ENCODE peak calls at places on chromosomes 16 and 17, in five cellular contexts. T, P, L, M and W are unnamed samples. For H3K4me1, the result is how much of the 10 kb centered on the place peaks cover.

GRCh38 chr16:64412578-64413280 is 709.1 kb downstream of the CDH11 start:
- DNase-seq in M (no peak), P (no peak), L (no peak), T (peak), W (no peak)

GRCh38 chr17:21228845-21229244 is 14.9 kb upstream of the TMEM11 start:
- DNase-seq in L (no peak), T (no peak), P (no peak), M (no peak), W (no peak)

GRCh38 chr16:31480851-31481250 is 2.1 kb upstream of the SLC5A2 start:
- DNase-seq in T (no peak), M (peak), P (no peak), L (no peak), W (no peak)

GRCh38 chr16:58501242-58502131 is 1.5 kb downstream of the NDRG4 start:
- DNase-seq in L (peak), P (no peak), T (no peak), M (no peak), W (peak)

GRCh38 chr17:79939755-79940154 is 95.9 kb downstream of the TBC1D16 start:
- DNase-seq in M (no peak), L (no peak), P (no peak), T (no peak), W (peak)

GRCh38 chr17:70655179-70655578 is 485.8 kb downstream of the KCNJ2 start:
- DNase-seq in L (no peak), M (no peak), P (no peak), T (no peak), W (no peak)

GRCh38 chr17:17837966-17838962 is 1.5 kb upstream of the SREBF1 start:
- DNase-seq in M (peak), L (peak), P (no peak), T (peak), W (no peak)

GRCh38 chr16:72113616-72113945 is 19.9 kb downstream of the DHX38 start:
- DNase-seq in M (no peak), T (no peak), L (no peak), P (no peak), W (no peak)

GRCh38 chr16:89672177-89672941 is 14.1 kb upstream of the CDK10 start:
- DNase-seq in L (no peak), M (no peak), P (no peak), T (no peak), W (no peak)

GRCh38 chr17:74584714-74585113 is 7.4 kb downstream of the CD300LD start:
- DNase-seq in P (no peak), M (no peak), T (no peak), L (no peak), W (no peak)

GRCh38 chr17:55717898-55718735 is 4.5 kb downstream of the TMEM100 start:
- DNase-seq in M (peak), T (peak), P (peak), L (peak), W (no peak)

GRCh38 chr17:6654816-6655731 is 3.5 kb downstream of the C17orf100 start:
- DNase-seq in L (no peak), M (no peak), T (no peak), P (no peak), W (no peak)

GRCh38 chr17:8073627-8074485 is 13.7 kb downstream of the ALOX12B start:
- DNase-seq in P (peak), L (peak), M (peak), T (peak), W (no peak)

GRCh38 chr17:82593590-82594087 is 54.6 kb downstream of the WDR45B start:
- DNase-seq in T (no peak), P (no peak), M (no peak), L (no peak), W (no peak)

GRCh38 chr17:79834575-79835469 is 4.4 kb downstream of the CBX4 start:
- DNase-seq in L (peak), T (peak), P (no peak), M (no peak), W (no peak)

GRCh38 chr16:58098207-58099096 is 30.7 kb downstream of the CFAP20 start:
- DNase-seq in L (no peak), P (no peak), M (no peak), T (peak), W (peak)

GRCh38 chr17:61167050-61167449 is 232.6 kb upstream of the TBX2 start:
- DNase-seq in T (no peak), P (no peak), M (no peak), L (no peak), W (no peak)

GRCh38 chr17:75633484-75634375 is 496 bp downstream of the SMIM5 start:
- DNase-seq in P (peak), L (peak), T (peak), M (peak), W (no peak)

GRCh38 chr16:19713697-19714096 is 4.3 kb downstream of the KNOP1 start:
- DNase-seq in M (no peak), L (no peak), T (no peak), P (no peak), W (no peak)

GRCh38 chr16:19717319-19717718 is 708 bp downstream of the KNOP1 start:
- DNase-seq in T (no peak), L (peak), P (peak), M (no peak), W (no peak)

GRCh38 chr16:19716183-19716582 is 1.8 kb downstream of the KNOP1 start:
- DNase-seq in P (no peak), L (no peak), T (peak), M (no peak), W (no peak)

GRCh38 chr16:19717781-19718623 is at the start of the genes IQCK and KNOP1:
- DNase-seq in T (peak), M (peak), L (peak), P (peak), W (peak)

DNA sequence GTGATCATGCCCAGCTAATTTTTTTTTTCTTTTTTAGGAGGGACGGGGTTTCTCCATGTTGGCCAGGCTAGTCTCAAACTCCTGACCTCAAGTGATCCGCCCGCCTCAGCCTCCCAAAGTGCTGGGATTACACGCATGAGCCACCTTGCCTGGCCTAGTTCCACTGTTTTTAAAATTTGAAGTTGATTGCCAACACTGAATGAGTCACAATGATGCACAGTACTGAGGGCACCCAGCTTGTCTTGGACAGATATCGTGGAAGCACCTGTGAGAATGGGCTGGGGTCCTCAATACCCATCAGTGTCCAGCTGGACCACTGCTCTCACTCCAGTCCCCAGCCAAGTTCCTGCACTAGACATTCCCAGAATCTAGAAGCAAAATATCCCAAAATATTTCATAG is 2.5 kb downstream of the KNOP1 start:
- DNase-seq in T (peak), L (no peak), M (no peak), P (no peak), W (no peak)
- H3K27ac ChIP-seq in T (peak), L (no peak), M (no peak), P (no peak), W (peak)

GRCh38 chr16:3458278-3458851 is 14.9 kb downstream of the NAA60 start:
- DNase-seq in T (peak), L (peak), P (peak), M (peak), W (no peak)

GRCh38 chr16:3459401-3460090 is 16.1 kb downstream of the NAA60 start:
- DNase-seq in L (no peak), T (peak), P (no peak), M (no peak), W (no peak)

GRCh38 chr16:3460121-3460520 is 16.6 kb downstream of the NAA60 start:
- DNase-seq in L (no peak), M (no peak), P (no peak), T (no peak), W (no peak)

GRCh38 chr16:3457434-3458252 is 14.2 kb downstream of the NAA60 start:
- DNase-seq in L (peak), T (peak), P (peak), M (peak), W (peak)

DNA sequence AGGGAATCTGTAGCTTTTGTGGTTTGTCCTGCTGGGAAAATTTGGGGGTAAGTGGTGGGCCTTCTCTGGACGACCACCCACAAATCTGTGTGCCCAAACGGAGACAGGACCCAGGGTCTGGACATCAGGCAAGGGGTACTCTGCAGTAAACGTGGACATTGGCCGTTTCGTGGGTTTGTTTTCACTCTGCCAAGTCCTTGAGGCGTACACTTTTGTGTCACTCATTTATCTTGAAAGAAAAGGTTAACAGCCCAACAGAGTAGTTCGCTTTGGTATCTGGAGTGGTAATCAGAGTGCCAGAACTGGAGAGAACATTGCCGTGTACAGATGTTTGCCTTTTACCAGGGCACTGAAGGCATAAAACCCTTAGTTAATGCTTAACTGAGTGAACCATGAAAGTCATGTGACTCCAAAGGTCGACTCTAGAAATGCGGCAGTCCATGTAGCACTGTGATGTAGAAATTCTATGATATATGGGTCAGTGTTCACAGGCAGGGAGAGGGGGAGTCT is 15.4 kb downstream of the NAA60 start:
- DNase-seq in P (no peak), L (peak), M (peak), T (peak), W (no peak)
- H3K4me1 ChIP-seq in P (under half), L (under half), M (under half), T (under half), W (under half)

DNA sequence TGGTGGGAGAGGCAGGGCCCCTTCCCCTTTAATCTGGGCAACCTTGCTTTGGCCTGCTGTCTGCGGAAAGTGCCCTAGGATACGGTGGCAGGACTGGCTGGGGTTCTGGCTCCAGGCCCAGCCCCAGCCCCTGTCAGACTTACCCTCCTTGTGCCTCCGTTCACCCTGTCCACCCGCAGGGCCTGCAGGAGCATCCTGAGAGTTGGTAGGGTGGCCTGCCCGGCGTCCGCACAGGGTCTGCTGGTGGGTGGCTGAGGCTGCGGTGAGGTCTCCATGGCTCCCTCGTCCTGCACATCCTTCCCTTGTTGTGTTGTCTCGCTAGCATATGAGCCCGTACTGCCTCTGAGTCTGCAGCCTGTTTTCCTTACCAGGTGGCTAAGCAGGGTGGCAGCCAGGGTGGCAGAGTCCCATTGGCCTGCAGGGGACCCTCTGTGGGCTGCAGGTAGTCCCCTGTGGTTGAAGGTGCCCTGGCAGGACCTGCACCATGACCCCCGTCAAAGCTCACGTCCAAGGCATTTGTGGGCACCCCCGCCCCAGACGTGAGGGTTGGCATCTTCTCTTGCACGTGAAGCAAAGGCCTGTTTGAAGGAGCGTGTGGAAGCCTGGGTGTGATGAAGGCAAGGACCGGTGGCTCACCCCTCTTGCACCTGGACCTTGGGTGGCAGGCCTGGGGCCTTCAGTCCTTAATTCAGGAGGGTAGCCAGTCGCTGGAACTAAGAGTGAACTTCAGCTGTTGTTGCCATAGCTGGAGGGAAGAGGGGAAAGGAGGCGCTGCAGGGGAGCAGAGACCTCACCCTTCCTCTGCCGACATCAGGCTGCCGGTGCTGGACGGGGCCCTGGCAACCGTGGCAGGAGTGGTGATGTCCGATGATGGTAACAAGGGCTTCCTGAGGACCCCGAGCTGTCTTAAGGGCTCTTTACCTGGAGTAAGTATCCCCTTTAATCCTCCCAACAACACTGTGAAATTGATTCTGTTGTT is 293.7 kb downstream of the SEC14L1 start:
- DNase-seq in T (no peak), M (no peak), L (no peak), P (no peak), W (no peak)
- H3K27ac ChIP-seq in T (no peak), M (no peak), L (peak), P (peak), W (no peak)

GRCh38 chr17:50665838-50666237 is 31.2 kb downstream of the ABCC3 start:
- DNase-seq in M (no peak), T (no peak), P (no peak), L (no peak), W (no peak)
- H3K4me1 ChIP-seq in M (under half), T (under half), P (under half), L (under half), W (under half)

DNA sequence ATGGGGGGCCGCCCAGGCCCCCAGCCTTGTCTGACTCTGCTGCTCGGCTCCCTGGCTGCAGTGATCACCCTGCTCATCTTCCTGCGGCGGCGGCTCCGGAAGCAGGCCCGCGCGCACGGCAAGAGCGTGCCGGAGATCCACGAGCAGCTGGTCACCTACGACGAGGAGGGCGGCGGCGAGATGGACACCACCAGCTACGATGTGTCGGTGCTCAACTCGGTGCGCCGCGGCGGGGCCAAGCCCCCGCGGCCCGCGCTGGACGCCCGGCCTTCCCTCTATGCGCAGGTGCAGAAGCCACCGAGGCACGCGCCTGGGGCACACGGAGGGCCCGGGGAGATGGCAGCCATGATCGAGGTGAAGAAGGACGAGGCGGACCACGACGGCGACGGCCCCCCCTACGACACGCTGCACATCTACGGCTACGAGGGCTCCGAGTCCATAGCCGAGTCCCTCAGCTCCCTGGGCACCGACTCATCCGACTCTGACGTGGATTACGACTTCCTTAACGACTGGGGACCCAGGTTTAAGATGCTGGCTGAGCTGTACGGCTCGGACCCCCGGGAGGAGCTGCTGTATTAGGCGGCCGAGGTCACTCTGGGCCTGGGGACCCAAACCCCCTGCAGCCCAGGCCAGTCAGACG is 24.4 kb upstream of the BEAN1 start:
- DNase-seq in L (no peak), P (no peak), T (no peak), M (no peak), W (no peak)
- H3K27ac ChIP-seq in L (no peak), P (no peak), T (no peak), M (no peak), W (no peak)